ENCODE peak calls at places on chromosome 17, in four cellular contexts. Q, O, F and K are unnamed samples.
A peak's percentile ranks its signal among the peaks of the same experiment; 100 is the strongest.

GRCh38 chr17:81082177-81083073 is 47.5 kb downstream of the BAIAP2 start:
- DNase-seq in Q (no peak), O (peak; percentile 80), F (no peak), K (no peak)

GRCh38 chr17:9844153-9844552 is 18.4 kb downstream of the GLP2R start:
- DNase-seq in O (no peak), F (no peak), Q (no peak), K (no peak)

GRCh38 chr17:70913086-70913485 is 743.8 kb downstream of the KCNJ2 start:
- DNase-seq in Q (no peak), O (no peak), F (no peak), K (no peak)

GRCh38 chr17:52111182-52111581 is 47.3 kb downstream of the CA10 start:
- DNase-seq in Q (no peak), F (no peak), O (no peak), K (no peak)

GRCh38 chr17:44308320-44308818 is at the start of gene RUNDC3A:
- DNase-seq in O (peak; percentile 85), F (peak; percentile 95), Q (peak; percentile 85), K (peak; percentile 79)

GRCh38 chr17:48043171-48043570 is 5.0 kb upstream of the NFE2L1 start:
- DNase-seq in Q (no peak), F (no peak), O (no peak), K (no peak)

GRCh38 chr17:74568116-74568873 is 986 bp upstream of the CD300H start:
- DNase-seq in F (no peak), O (no peak), Q (no peak), K (no peak)

GRCh38 chr17:80279895-80280294 is 19.2 kb downstream of the RNF213 start:
- DNase-seq in Q (no peak), O (peak; percentile 77), F (no peak), K (peak; percentile 23)

GRCh38 chr17:15782809-15783208 is 50.7 kb downstream of the TBC1D26 start:
- DNase-seq in F (no peak), O (peak; percentile 78), Q (peak; percentile 66), K (peak; percentile 75)

GRCh38 chr17:80819422-80820164 is 172.0 kb upstream of the CHMP6 start:
- DNase-seq in Q (no peak), O (no peak), F (no peak), K (no peak)

GRCh38 chr17:34299017-34299416 is 13.5 kb downstream of the CCL11 start:
- DNase-seq in Q (no peak), F (no peak), O (no peak), K (no peak)

GRCh38 chr17:35981908-35982330 is 622 bp upstream of the CCL16 start:
- DNase-seq in Q (peak; percentile 54), F (no peak), O (no peak), K (peak; percentile 25)
- TF ChIP-seq CTCF in Q (peak; percentile 32), F (no peak), O (no peak), K (no peak)

GRCh38 chr17:76139801-76140660 is 1.0 kb downstream of the FOXJ1 start:
- DNase-seq in F (no peak), O (peak; percentile 69), Q (no peak), K (no peak)
- H3K4me3 ChIP-seq in F (peak overlapping the region; percentile 67), O (peak overlapping the region; percentile 63), Q (peak overlapping the region; percentile 15), K (no peak overlapping the region)

GRCh38 chr17:40453881-40454630 is 10.8 kb downstream of the IGFBP4 start:
- DNase-seq in F (no peak), Q (no peak), O (no peak), K (no peak)
- H3K4me1 ChIP-seq in F (peaks cover 99% of the 10 kb centered on the region), Q (peaks cover 81% of the 10 kb centered on the region), O (peaks cover 82% of the 10 kb centered on the region), K (peaks cover 21% of the 10 kb centered on the region)

DNA sequence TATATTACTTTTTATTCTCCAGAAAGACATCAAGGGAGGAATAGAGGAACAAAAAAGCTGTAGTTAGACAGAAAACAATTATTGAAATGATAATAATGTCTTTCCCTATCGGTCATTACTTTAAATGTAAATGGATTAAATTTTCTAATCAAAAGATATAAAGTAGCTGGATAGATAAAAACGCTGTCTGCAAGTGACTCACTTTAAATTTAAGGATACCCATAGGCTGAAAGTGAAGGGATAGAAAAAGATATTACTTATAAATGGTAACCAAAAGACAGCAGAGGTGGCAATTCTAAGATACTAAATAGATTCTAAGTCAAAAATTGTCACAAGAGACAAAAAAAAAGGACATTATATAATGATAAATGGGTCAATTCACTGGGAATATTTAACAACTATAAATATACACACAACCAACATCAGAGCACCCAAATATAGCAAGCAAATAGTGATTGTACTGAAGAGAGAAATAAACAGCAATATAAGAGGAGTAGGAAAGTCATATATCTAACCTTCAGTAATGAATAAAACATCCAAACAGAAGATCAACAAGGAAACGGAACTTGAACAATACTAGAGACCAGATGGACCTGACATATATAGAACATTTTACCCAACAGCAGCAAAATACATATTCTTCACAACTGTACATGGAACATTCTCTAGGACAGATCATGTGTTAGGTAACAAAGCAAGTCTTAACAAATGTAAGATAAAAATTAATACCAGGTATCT is 116.9 kb downstream of the BRIP1 start:
- DNase-seq in O (no peak), Q (no peak), F (no peak), K (no peak)
- TF ChIP-seq CTCF in O (no peak), Q (no peak), F (no peak), K (no peak)

GRCh38 chr17:6071528-6072065 is 1.4 kb downstream of the WSCD1 start:
- DNase-seq in O (no peak), F (no peak), Q (no peak), K (no peak)

GRCh38 chr17:6070895-6071511 is 824 bp downstream of the WSCD1 start:
- DNase-seq in F (no peak), O (no peak), Q (no peak), K (no peak)

GRCh38 chr17:6072157-6072556 is 2.0 kb downstream of the WSCD1 start:
- DNase-seq in O (no peak), Q (no peak), F (no peak), K (no peak)

GRCh38 chr17:6069611-6070279 is 434 bp upstream of the WSCD1 start:
- DNase-seq in F (no peak), O (no peak), Q (no peak), K (no peak)

DNA sequence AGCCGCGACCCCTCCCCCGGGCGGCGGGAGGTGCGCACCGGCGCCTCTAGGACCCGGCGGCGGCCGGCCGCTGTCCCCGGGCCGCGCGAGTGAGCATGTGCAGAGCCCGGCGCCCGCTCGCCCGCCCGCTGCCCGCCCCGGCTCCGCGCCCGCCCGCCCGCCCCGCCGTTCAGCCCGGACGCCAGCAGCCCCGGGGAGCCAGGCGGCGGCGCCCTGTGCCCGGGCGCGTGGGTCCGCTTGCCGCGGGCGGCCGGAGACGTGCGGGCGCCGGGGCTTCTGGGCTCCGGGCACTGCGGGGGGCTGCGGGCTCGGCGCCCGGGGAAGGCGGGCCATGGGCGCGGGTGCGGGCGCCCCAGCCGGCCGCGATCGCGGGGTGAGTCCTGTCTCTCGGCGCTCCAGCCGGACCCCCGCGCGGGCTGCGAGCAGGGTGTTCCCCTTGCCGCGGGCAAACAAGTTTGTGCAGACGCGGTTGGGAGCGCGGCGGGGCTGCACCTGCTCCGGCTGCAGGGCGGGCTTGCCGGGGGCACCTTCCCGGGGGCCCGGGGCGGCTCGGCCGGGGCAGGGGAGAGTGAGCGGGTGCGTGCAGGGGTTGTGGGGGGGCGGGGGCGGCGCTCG is at the start of gene WSCD1:
- DNase-seq in O (no peak), Q (peak; percentile 53), F (no peak), K (peak; percentile 47)
- H3K4me3 ChIP-seq in O (peak within 1 kb of the TSS; percentile 58), Q (peak within 1 kb of the TSS; percentile 87), F (peak within 1 kb of the TSS; percentile 78), K (peak within 1 kb of the TSS; percentile 32)

GRCh38 chr17:66088173-66088572 is 103.8 kb downstream of the CEP112 start:
- DNase-seq in Q (no peak), F (no peak), O (no peak), K (no peak)
- H3K4me1 ChIP-seq in Q (no peaks in the 10 kb centered on the region), F (no peaks in the 10 kb centered on the region), O (no peaks in the 10 kb centered on the region), K (no peaks in the 10 kb centered on the region)

GRCh38 chr17:37770631-37771518 is 26.0 kb upstream of the HNF1B start:
- DNase-seq in O (peak; percentile 75), F (no peak), Q (peak; percentile 82), K (peak; percentile 64)
- TF ChIP-seq CTCF in O (peak; percentile 63), F (peak; percentile 33), Q (peak; percentile 79), K (peak; percentile 51)

DNA sequence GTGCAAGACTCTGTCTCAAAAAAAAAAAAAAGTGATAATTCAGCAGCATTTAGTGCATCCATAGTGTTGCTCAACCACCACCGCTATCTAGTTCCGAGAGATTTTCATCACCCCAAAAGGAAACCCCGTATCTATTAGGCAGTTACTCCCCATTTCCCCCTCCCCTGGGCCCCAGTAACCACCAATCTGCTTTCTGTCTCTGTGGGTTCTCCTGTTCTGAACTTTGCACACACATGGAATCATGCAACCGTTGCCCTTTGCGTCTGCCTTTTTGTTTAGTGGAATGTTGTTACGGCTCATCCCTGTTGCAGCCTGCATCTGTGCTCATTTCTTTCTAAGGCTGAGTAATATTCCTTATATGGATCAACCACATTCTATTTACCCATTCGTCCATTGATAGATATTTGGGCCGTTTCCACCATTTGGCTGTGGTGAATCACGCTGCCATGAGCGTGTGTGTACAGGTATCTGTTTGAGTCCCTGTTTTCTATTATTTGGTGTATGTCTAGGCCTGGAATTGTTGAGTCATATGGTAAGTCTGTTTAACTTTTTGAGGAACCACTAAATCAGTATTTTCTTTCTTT is 8.7 kb upstream of the SYNGR2 start:
- DNase-seq in O (no peak), Q (no peak), F (no peak), K (no peak)
- H3K4me3 ChIP-seq in O (no peak overlapping the region), Q (no peak overlapping the region), F (no peak overlapping the region), K (no peak overlapping the region)

DNA sequence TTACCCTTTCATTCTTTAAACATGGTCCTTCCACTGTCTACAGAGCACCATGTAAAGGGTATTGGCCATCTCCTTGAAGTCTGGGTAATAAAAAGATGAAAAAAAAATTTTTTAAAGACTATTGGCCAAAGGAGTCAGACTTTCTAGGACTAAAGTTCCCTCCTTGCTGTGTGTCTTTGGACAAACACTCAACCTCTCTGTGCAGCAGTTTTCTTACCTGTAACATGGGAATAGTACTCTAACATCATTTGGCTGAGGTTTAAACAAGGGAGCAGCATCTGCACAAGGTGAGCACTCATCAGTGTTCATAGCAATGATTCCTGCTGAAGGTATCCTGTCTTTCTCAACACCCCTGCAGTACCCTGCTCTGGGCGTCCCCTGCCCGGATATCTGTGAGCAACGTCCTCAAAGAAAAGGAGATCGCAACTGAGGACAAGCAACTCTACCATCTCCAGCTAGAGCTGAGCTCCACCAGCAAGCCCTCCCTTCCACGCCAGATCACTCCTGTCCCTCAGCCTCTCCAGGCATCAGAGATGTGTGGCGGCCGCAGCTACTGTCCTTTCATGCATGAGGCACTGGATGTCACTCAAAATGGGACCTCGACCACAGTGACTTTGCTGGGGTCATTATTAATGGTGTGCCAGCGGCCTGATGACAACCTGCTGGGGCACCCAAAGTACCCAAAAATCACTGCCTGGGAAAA is 29.5 kb upstream of the RPH3AL start:
- DNase-seq in F (no peak), Q (no peak), O (no peak), K (no peak)
- H3K4me1 ChIP-seq in F (peaks cover 25% of the 10 kb centered on the region), Q (peaks cover 16% of the 10 kb centered on the region), O (peaks cover 15% of the 10 kb centered on the region), K (peaks cover 7% of the 10 kb centered on the region)

GRCh38 chr17:17870292-17870691 is 33.5 kb upstream of the SREBF1 start:
- DNase-seq in Q (no peak), F (no peak), O (no peak), K (no peak)
- TF ChIP-seq CTCF in Q (no peak), F (no peak), O (no peak), K (no peak)